ENCODE peak calls at places on chromosomes 6 and 20, in eight cellular contexts. E is fibroblast of villous mesenchyme, Z is AG04450, T is brain microvascular endothelial cell, U is keratinocyte, H is A673, P is IMR-90, Y is foreskin fibroblast. X is an unnamed sample.

GRCh38 chr6:4603291-4603690 is 172.9 kb upstream of the CDYL start:
- DNase-seq in E (peak), Z (no peak), T (peak), U (peak), H (no peak), P (peak), Y (no peak), X (no peak)

GRCh38 chr6:106377061-106377540 is 16.6 kb downstream of the CRYBG1 start:
- DNase-seq in E (no peak), Z (no peak), T (peak), U (no peak), H (no peak), P (peak), Y (peak), X (peak)

GRCh38 chr6:20808984-20809383 is 274.7 kb downstream of the CDKAL1 start:
- DNase-seq in E (peak), Z (no peak), T (no peak), U (no peak), H (no peak), P (no peak), Y (no peak), X (no peak)

GRCh38 chr6:28864321-28864923 is 59.4 kb downstream of the TRIM27 start:
- DNase-seq in E (no peak), Z (no peak), T (peak), U (no peak), H (no peak), P (no peak), Y (peak), X (no peak)

GRCh38 chr6:127630800-127631199 is 53.8 kb downstream of the C6orf58 start:
- DNase-seq in E (no peak), Z (no peak), T (no peak), U (no peak), H (peak), P (no peak), Y (peak), X (no peak)

GRCh38 chr6:19841181-19841580 is 4.0 kb downstream of the ID4 start:
- DNase-seq in E (no peak), Z (no peak), T (no peak), U (no peak), H (no peak), P (no peak), Y (no peak), X (no peak)

GRCh38 chr20:31817461-31817860 is 1.7 kb upstream of the MYLK2 start:
- DNase-seq in E (no peak), Z (no peak), T (no peak), U (no peak), H (no peak), P (no peak), Y (no peak), X (no peak)

GRCh38 chr6:34425132-34425497 is 754 bp downstream of the RPS10 start:
- DNase-seq in E (peak), Z (no peak), T (no peak), U (no peak), H (no peak), P (no peak), Y (peak), X (no peak)

GRCh38 chr6:31771992-31772358 is 5.2 kb downstream of the VWA7 start:
- DNase-seq in E (no peak), Z (no peak), T (no peak), U (no peak), H (peak), P (peak), Y (peak), X (no peak)

GRCh38 chr6:39426057-39426592 is 103.6 kb upstream of the KCNK16 start:
- DNase-seq in E (peak), Z (no peak), T (peak), U (peak), H (peak), P (peak), Y (peak), X (no peak)

GRCh38 chr6:111784423-111784822 is 88.8 kb downstream of the FYN start:
- DNase-seq in E (no peak), Z (no peak), T (no peak), U (no peak), H (peak), P (no peak), Y (no peak), X (no peak)

GRCh38 chr6:55212147-55212546 is 37.8 kb downstream of the HCRTR2 start:
- DNase-seq in E (no peak), Z (no peak), T (no peak), U (no peak), H (no peak), P (peak), Y (no peak), X (peak)

GRCh38 chr6:148445620-148446019 is 103.0 kb downstream of the SASH1 start:
- DNase-seq in E (peak), Z (no peak), T (peak), U (no peak), H (no peak), P (peak), Y (peak), X (no peak)

GRCh38 chr6:94600648-94601047 is 976.7 kb upstream of the MANEA start:
- DNase-seq in E (no peak), Z (no peak), T (no peak), U (no peak), H (peak), P (no peak), Y (no peak), X (no peak)

GRCh38 chr6:130907687-130908086 is 80.5 kb downstream of the SMLR1 start:
- DNase-seq in E (no peak), Z (no peak), T (no peak), U (no peak), H (no peak), P (no peak), Y (no peak), X (no peak)

GRCh38 chr6:40989204-40990179 is 49.5 kb downstream of the UNC5CL start:
- DNase-seq in E (no peak), Z (no peak), T (no peak), U (no peak), H (no peak), P (no peak), Y (no peak), X (no peak)

DNA sequence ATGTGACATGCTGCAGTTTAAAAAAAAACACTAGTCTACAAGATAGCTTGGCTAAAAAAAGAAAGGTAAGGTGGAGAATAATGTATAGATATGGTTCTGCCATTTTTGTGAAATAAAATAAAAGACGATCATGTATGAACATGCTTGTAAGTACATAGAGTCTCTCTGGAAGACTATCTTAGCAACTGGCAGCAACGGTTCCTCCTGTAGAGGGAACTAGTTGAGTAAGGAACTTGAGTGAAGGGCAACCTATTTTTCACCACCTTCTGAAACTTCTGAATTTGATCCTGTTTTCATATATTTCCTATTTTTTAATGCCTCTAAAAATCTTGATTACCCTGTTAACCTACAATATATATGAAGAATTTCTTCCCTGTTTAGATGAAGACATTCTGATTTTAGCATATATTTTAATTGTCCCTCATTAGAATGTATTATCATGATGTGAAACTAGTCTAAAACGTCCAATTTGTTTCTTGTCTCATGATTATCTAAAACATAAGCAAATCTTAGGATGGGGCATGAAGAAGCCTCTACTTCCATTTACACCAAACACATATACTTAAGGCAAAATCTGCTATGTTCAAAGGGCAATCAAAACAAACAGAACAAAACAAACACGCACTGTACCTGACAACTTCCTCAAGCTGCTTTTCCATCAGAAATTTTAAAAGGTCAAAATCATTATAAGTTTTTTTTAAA is 202.5 kb downstream of the ISM1 start:
- DNase-seq in E (no peak), Z (no peak), T (no peak), U (no peak), H (no peak), P (no peak), Y (no peak), X (no peak)
- TF ChIP-seq CTCF in E (no peak), Z (no peak), T (no peak), U (peak), H (no peak), P (no peak), Y (no peak), X (no peak)

GRCh38 chr20:25251019-25251418 is 3.1 kb downstream of the PYGB start:
- DNase-seq in E (no peak), Z (no peak), T (no peak), U (no peak), H (no peak), P (no peak), Y (no peak), X (no peak)
- H3K4me3 ChIP-seq in E (peak), Z (no peak), T (peak), U (peak), H (no peak), P (no peak), Y (no peak), X (no peak)

GRCh38 chr20:6530254-6530653 is 237.2 kb upstream of the BMP2 start:
- DNase-seq in E (peak), Z (no peak), T (no peak), U (no peak), H (no peak), P (peak), Y (peak), X (no peak)

GRCh38 chr20:6524305-6524704 is 243.2 kb upstream of the BMP2 start:
- DNase-seq in E (no peak), Z (no peak), T (no peak), U (no peak), H (no peak), P (no peak), Y (no peak), X (no peak)

GRCh38 chr20:6530916-6531315 is 236.6 kb upstream of the BMP2 start:
- DNase-seq in E (peak), Z (no peak), T (no peak), U (no peak), H (no peak), P (peak), Y (no peak), X (no peak)

DNA sequence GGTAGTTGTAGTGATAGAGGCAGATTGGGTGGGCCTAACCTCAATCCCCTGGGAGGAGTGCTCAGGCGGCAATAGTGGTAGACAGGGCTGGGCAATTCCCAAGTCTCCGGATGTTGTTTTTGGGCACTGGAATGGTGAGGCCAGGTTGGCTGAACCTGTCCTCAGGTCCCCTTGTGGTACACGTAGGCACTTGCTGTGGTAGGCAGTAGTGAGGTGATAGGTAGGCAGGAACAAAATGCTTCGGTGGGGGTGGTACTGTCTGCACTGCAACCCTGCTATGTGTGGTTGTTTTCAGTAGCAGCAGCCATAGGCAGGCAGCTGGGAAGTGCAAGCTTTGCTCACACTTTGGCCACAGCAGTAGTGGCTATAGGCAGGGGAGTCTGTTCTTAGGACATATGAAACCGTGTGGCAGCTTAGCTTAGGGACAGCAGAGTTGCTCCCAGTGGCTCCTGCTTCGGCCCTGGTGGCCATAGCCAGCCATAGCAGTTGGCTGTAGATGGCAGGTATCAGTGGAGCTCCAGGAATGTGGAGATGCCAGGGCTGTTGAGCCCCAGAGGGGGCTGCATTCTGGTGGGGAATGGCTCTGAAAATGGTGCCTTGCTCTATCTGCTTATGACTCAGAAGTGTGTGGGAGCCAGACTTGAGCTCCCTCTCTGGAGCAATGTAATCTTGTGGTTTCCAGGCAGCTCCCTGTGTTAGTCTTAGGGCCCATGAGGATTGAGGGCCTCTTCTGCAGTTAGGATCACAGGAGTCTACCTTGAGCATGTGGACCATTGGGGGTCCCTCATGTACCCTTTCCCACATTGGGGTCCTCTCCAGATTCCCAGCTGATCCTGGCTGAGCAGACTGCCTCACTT is 241.8 kb upstream of the BMP2 start:
- DNase-seq in E (peak), Z (no peak), T (peak), U (no peak), H (peak), P (peak), Y (no peak), X (no peak)
- TF ChIP-seq CTCF in E (no peak), Z (peak), T (peak), U (peak), H (no peak), P (no peak), Y (no peak), X (no peak)

GRCh38 chr6:90413867-90414266 is 117.2 kb upstream of the BACH2 start:
- DNase-seq in E (peak), Z (no peak), T (no peak), U (no peak), H (peak), P (peak), Y (peak), X (no peak)
- H3K4me3 ChIP-seq in E (no peak), Z (peak), T (peak), U (no peak), H (peak), P (peak), Y (peak), X (peak)

DNA sequence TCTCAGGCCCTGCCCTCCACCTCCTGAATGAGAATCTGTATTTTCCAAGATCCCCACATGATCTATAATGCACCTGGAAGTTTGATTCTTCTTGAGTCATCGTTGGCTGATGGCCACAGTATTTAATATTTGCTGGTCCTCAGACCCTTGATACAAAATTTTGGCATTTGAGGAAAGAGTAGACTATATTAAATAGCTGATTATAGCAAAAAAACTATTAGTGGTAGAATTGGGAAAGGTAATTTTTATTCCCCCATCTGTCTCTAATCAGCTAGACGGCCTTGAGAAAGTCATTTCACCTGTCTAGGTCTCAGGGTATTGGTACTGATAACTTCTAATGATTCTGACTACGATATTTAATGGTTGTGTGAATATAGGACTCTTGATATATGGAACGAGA is 176.8 kb downstream of the BMP2 start:
- DNase-seq in E (no peak), Z (no peak), T (no peak), U (no peak), H (no peak), P (no peak), Y (no peak), X (no peak)
- TF ChIP-seq CTCF in E (no peak), Z (no peak), T (no peak), U (no peak), H (no peak), P (no peak), Y (no peak), X (no peak)

GRCh38 chr20:43515628-43516027 is 8.1 kb downstream of the L3MBTL1 start:
- DNase-seq in E (no peak), Z (no peak), T (no peak), U (no peak), H (no peak), P (no peak), Y (no peak), X (no peak)
- H3K4me3 ChIP-seq in E (no peak), Z (peak), T (no peak), U (no peak), H (peak), P (no peak), Y (peak), X (no peak)

GRCh38 chr20:18174906-18175683 is 37.4 kb downstream of the KAT14 start:
- DNase-seq in E (no peak), Z (no peak), T (no peak), U (no peak), H (no peak), P (no peak), Y (no peak), X (no peak)

GRCh38 chr20:18172379-18172778 is 34.7 kb downstream of the KAT14 start:
- DNase-seq in E (peak), Z (no peak), T (no peak), U (no peak), H (no peak), P (no peak), Y (no peak), X (no peak)

GRCh38 chr20:18180815-18181214 is 43.2 kb downstream of the KAT14 start:
- DNase-seq in E (no peak), Z (no peak), T (no peak), U (no peak), H (no peak), P (no peak), Y (no peak), X (no peak)

GRCh38 chr20:18176318-18176785 is 38.7 kb downstream of the KAT14 start:
- DNase-seq in E (no peak), Z (no peak), T (no peak), U (no peak), H (peak), P (no peak), Y (no peak), X (no peak)
- TF ChIP-seq CTCF in E (no peak), Z (no peak), T (no peak), U (no peak), H (peak), P (no peak), Y (no peak), X (no peak)

GRCh38 chr20:57748601-57749130 is 38.9 kb upstream of the PMEPA1 start:
- DNase-seq in E (peak), Z (peak), T (peak), U (peak), H (peak), P (peak), Y (peak), X (no peak)
- H3K4me3 ChIP-seq in E (peak), Z (peak), T (peak), U (peak), H (peak), P (peak), Y (peak), X (peak)

GRCh38 chr20:62937353-62938104 is 418 bp upstream of the GID8 start:
- DNase-seq in E (peak), Z (peak), T (peak), U (peak), H (peak), P (peak), Y (peak), X (peak)

GRCh38 chr20:62935968-62936585 is 1.9 kb upstream of the GID8 start:
- DNase-seq in E (no peak), Z (no peak), T (no peak), U (no peak), H (no peak), P (no peak), Y (no peak), X (no peak)

GRCh38 chr20:62936996-62937352 is 973 bp upstream of the GID8 start:
- DNase-seq in E (peak), Z (peak), T (peak), U (no peak), H (no peak), P (peak), Y (peak), X (no peak)

GRCh38 chr20:62940875-62941274 is 2.9 kb downstream of the GID8 start:
- DNase-seq in E (no peak), Z (no peak), T (no peak), U (no peak), H (no peak), P (no peak), Y (no peak), X (no peak)

DNA sequence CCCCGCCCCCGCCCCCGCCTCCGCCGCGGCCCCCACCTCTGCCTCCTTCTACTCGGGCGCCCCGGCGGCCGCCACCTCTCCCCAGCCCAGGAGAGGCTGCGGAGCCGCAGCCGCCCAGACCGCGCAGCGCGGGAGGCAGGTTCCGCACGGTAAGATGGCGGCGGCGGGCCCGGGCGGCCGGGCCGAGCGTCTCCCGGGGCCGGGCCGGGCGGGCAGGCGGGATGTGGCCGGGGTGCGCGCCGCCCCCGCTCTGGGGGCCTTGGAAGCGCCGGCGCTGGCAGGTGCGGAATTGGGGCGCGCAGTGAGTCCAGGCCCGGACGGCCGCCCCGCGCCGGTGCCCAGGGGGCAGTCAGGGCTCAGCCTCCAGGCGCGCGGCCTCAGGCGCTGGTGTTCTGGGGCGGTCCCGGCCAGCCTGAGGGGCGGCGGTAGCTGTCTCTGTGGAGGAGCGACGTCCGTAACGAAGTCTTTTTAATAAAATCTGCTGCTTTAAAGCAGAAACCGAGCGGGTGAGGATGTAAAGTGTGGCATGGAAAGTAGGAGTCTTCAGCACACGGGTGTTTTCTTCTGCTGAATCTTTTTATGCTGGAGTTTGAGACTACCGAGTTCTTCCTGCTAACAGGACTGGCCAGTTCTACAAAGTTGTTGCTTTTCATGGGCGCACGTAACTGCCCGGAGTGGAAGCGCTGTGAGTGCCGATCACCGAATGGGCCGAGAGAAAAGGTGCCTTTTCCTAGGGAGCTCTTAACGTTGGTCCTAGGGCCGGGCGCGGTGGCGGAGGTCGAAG is at the start of gene GID8:
- DNase-seq in E (peak), Z (no peak), T (no peak), U (no peak), H (peak), P (peak), Y (peak), X (no peak)
- TF ChIP-seq CTCF in E (no peak), Z (no peak), T (no peak), U (no peak), H (no peak), P (no peak), Y (no peak), X (no peak)

DNA sequence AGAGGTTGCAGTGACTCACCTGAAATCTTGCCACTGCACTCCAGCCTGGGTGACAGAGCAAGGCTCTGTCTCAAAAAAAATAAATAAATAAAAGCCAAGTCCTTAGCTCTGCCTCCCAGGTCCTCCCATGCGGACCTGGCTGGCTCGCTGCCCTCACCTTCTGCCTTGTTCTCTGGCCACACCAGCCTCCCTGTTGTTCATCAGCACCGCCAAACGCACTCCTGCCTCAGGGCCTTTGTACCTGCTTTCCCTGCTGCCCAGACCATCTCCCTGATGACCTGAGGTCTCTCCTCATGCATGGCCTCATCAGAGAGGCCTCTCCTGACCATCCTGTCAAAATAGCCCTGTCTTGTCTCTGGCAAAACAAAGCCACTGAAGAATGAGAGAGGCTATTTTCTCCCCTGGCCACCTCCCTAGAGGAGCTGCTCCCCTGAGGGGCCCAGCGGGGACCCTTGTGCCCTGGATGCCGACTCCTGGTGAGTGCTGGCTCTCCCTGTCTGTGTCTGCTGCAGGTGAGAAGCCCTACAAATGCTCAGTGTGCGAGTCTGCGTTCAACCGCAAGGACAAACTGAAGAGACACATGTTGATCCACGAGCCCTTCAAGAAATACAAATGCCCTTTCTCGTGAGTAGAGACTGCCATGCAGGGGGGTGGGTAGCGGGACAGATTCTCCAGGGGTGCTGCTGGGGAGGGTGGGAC is 22.6 kb upstream of the CHMP4B start:
- DNase-seq in E (no peak), Z (no peak), T (no peak), U (no peak), H (no peak), P (no peak), Y (no peak), X (no peak)
- H3K4me3 ChIP-seq in E (no peak), Z (no peak), T (no peak), U (no peak), H (no peak), P (no peak), Y (no peak), X (no peak)